ENCODE peak calls at places on chromosomes 13 and 19, in eight cellular contexts. One of them, this sample, is unnamed.

GRCh38 chr13:106532111-106532929 is 3.1 kb downstream of the EFNB2 start:
- DNase-seq in SW 1271: no peak
- DNase-seq in stimulated activated CD8-positive, alpha-beta memory T cell treated with anti-CD3 and anti-CD28 coated beads, Interleukin-15, amount 100 ng/mL, for 24 hours: no peak
- DNase-seq in NCI-H187: no peak
- DNase-seq in heart left ventricle: no peak
- DNase-seq in LoVo: no peak
- DNase-seq in activated naive CD4-positive, alpha-beta T cell: no peak
- DNase-seq in IMR-90: peak
- DNase-seq in this sample: no peak

GRCh38 chr19:6947745-6948144 is 60.4 kb downstream of the ADGRE1 start:
- DNase-seq in SW 1271: peak
- DNase-seq in stimulated activated CD8-positive, alpha-beta memory T cell treated with anti-CD3 and anti-CD28 coated beads, Interleukin-15, amount 100 ng/mL, for 24 hours: no peak
- DNase-seq in NCI-H187: no peak
- DNase-seq in heart left ventricle: no peak
- DNase-seq in LoVo: peak
- DNase-seq in activated naive CD4-positive, alpha-beta T cell: no peak
- DNase-seq in IMR-90: no peak
- DNase-seq in this sample: no peak

GRCh38 chr13:113351514-113352026 is 12.4 kb downstream of the GRTP1 start:
- DNase-seq in SW 1271: no peak
- DNase-seq in stimulated activated CD8-positive, alpha-beta memory T cell treated with anti-CD3 and anti-CD28 coated beads, Interleukin-15, amount 100 ng/mL, for 24 hours: no peak
- DNase-seq in NCI-H187: no peak
- DNase-seq in heart left ventricle: no peak
- DNase-seq in LoVo: no peak
- DNase-seq in activated naive CD4-positive, alpha-beta T cell: no peak
- DNase-seq in IMR-90: no peak
- DNase-seq in this sample: no peak

GRCh38 chr13:46354143-46355087 is 32.6 kb downstream of the RUBCNL start:
- DNase-seq in SW 1271: peak
- DNase-seq in stimulated activated CD8-positive, alpha-beta memory T cell treated with anti-CD3 and anti-CD28 coated beads, Interleukin-15, amount 100 ng/mL, for 24 hours: no peak
- DNase-seq in NCI-H187: no peak
- DNase-seq in heart left ventricle: no peak
- DNase-seq in LoVo: peak
- DNase-seq in activated naive CD4-positive, alpha-beta T cell: no peak
- DNase-seq in IMR-90: peak
- DNase-seq in this sample: no peak

GRCh38 chr13:71213252-71213821 is 653.7 kb downstream of the DACH1 start:
- DNase-seq in SW 1271: no peak
- DNase-seq in stimulated activated CD8-positive, alpha-beta memory T cell treated with anti-CD3 and anti-CD28 coated beads, Interleukin-15, amount 100 ng/mL, for 24 hours: no peak
- DNase-seq in NCI-H187: no peak
- DNase-seq in heart left ventricle: no peak
- DNase-seq in LoVo: no peak
- DNase-seq in activated naive CD4-positive, alpha-beta T cell: no peak
- DNase-seq in IMR-90: no peak
- DNase-seq in this sample: no peak

GRCh38 chr13:98478134-98479129 is 98.5 kb downstream of the STK24 start:
- DNase-seq in SW 1271: no peak
- DNase-seq in stimulated activated CD8-positive, alpha-beta memory T cell treated with anti-CD3 and anti-CD28 coated beads, Interleukin-15, amount 100 ng/mL, for 24 hours: no peak
- DNase-seq in NCI-H187: no peak
- DNase-seq in heart left ventricle: no peak
- DNase-seq in LoVo: no peak
- DNase-seq in activated naive CD4-positive, alpha-beta T cell: no peak
- DNase-seq in IMR-90: peak
- DNase-seq in this sample: no peak

GRCh38 chr13:113666951-113667701 is at the start of gene GRK1:
- DNase-seq in SW 1271: no peak
- DNase-seq in stimulated activated CD8-positive, alpha-beta memory T cell treated with anti-CD3 and anti-CD28 coated beads, Interleukin-15, amount 100 ng/mL, for 24 hours: no peak
- DNase-seq in NCI-H187: no peak
- DNase-seq in heart left ventricle: no peak
- DNase-seq in LoVo: no peak
- DNase-seq in activated naive CD4-positive, alpha-beta T cell: no peak
- DNase-seq in IMR-90: no peak
- DNase-seq in this sample: no peak

GRCh38 chr13:89899302-89900103 is 1448.0 kb upstream of the MIR17HG start:
- DNase-seq in SW 1271: no peak
- DNase-seq in stimulated activated CD8-positive, alpha-beta memory T cell treated with anti-CD3 and anti-CD28 coated beads, Interleukin-15, amount 100 ng/mL, for 24 hours: no peak
- DNase-seq in NCI-H187: no peak
- DNase-seq in heart left ventricle: no peak
- DNase-seq in LoVo: no peak
- DNase-seq in activated naive CD4-positive, alpha-beta T cell: no peak
- DNase-seq in IMR-90: no peak
- DNase-seq in this sample: no peak

GRCh38 chr13:48505597-48506091 is 27.2 kb downstream of the RCBTB2 start:
- DNase-seq in SW 1271: no peak
- DNase-seq in stimulated activated CD8-positive, alpha-beta memory T cell treated with anti-CD3 and anti-CD28 coated beads, Interleukin-15, amount 100 ng/mL, for 24 hours: no peak
- DNase-seq in NCI-H187: no peak
- DNase-seq in heart left ventricle: peak
- DNase-seq in LoVo: no peak
- DNase-seq in activated naive CD4-positive, alpha-beta T cell: no peak
- DNase-seq in IMR-90: peak
- DNase-seq in this sample: no peak

This sample was measured in omental fat pad.